ENCODE peak calls at places on chromosomes 11 and 22, in five cellular contexts. A is adipocyte, S is BE2C, Q is tibial nerve, E is BJ. B is an unnamed sample.

GRCh38 chr11:117443269-117444186 is 115.9 kb downstream of the CEP164 start:
- DNase-seq in A (peak; percentile 22), S (peak; percentile 92), Q (no peak), E (no peak), B (peak; percentile 57)

GRCh38 chr11:5226732-5227327 is at the start of gene HBB:
- DNase-seq in A (no peak), S (no peak), Q (no peak), E (no peak), B (no peak)

GRCh38 chr22:35021166-35021565 is 44.8 kb upstream of the ISX start:
- DNase-seq in A (no peak), S (no peak), Q (no peak), E (no peak), B (no peak)

GRCh38 chr11:32792948-32793475 is 1.4 kb downstream of the CCDC73 start:
- DNase-seq in A (peak; percentile 79), S (peak; percentile 36), Q (peak; percentile 37), E (peak; percentile 1), B (peak; percentile 58)

GRCh38 chr11:118194835-118195627 is 18.6 kb upstream of the SCN2B start:
- DNase-seq in A (peak; percentile 80), S (no peak), Q (peak; percentile 48), E (peak; percentile 14), B (peak; percentile 84)

GRCh38 chr22:21947040-21948014 is 5.3 kb downstream of the PPM1F start:
- DNase-seq in A (peak; percentile 71), S (no peak), Q (no peak), E (no peak), B (no peak)

GRCh38 chr11:19451609-19452008 is 210.9 kb upstream of the E2F8 start:
- DNase-seq in A (no peak), S (no peak), Q (no peak), E (no peak), B (no peak)

GRCh38 chr11:27497284-27497866 is 9.2 kb downstream of the LIN7C start:
- DNase-seq in A (peak; percentile 71), S (no peak), Q (no peak), E (no peak), B (no peak)

GRCh38 chr11:70848243-70848750 is 404.1 kb downstream of the SHANK2 start:
- DNase-seq in A (no peak), S (no peak), Q (no peak), E (no peak), B (no peak)

GRCh38 chr11:102168483-102168882 is 58.2 kb downstream of the YAP1 start:
- DNase-seq in A (no peak), S (no peak), Q (no peak), E (no peak), B (no peak)

GRCh38 chr11:36729765-36730164 is 131.7 kb upstream of the RAG2 start:
- DNase-seq in A (no peak), S (no peak), Q (no peak), E (no peak), B (no peak)

GRCh38 chr11:100752371-100753073 is 65.4 kb downstream of the ARHGAP42 start:
- DNase-seq in A (no peak), S (peak; percentile 70), Q (no peak), E (no peak), B (no peak)

GRCh38 chr22:49647346-49648026 is 180.2 kb downstream of the BRD1 start:
- DNase-seq in A (no peak), S (no peak), Q (no peak), E (no peak), B (no peak)

GRCh38 chr11:93059074-93059957 is 89.9 kb downstream of the MTNR1B start:
- DNase-seq in A (peak; percentile 73), S (no peak), Q (no peak), E (no peak), B (no peak)

GRCh38 chr11:17686185-17686980 is 33.0 kb upstream of the MYOD1 start:
- DNase-seq in A (peak; percentile 37), S (peak; percentile 81), Q (no peak), E (no peak), B (no peak)

GRCh38 chr22:41982886-41983285 is 13.6 kb downstream of the SEPTIN3 start:
- DNase-seq in A (no peak), S (no peak), Q (no peak), E (no peak), B (no peak)

GRCh38 chr11:12964650-12965049 is 44.5 kb upstream of the RASSF10 start:
- DNase-seq in A (no peak), S (no peak), Q (no peak), E (no peak), B (no peak)

GRCh38 chr11:8068605-8069221 is 12.3 kb upstream of the TUB start:
- DNase-seq in A (peak; percentile 75), S (peak; percentile 71), Q (peak; percentile 62), E (no peak), B (no peak)

GRCh38 chr11:126696976-126697375 is 303.6 kb downstream of the KIRREL3 start:
- DNase-seq in A (no peak), S (no peak), Q (no peak), E (no peak), B (no peak)

DNA sequence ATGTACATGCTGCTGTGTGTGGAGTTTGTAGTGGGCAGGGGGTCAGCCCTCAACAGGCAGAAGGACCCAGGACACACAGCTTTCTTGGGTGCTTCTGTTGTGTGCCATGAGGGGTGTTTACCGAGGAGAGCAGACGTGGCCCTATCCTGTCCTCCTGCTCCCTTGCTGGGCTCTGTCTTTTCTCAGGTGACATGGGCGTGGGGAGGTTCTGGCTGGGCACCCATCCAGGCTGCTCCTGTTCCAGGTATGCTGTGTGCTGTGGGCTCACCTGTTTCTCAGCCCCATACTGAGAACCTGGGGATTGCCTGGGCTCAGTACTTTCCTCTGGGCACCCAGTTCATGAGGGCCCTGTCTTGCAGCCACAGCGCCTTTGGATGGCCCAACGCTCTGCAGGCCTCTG is 23.3 kb downstream of the MICALL1 start:
- DNase-seq in A (no peak), S (no peak), Q (no peak), E (no peak), B (no peak)
- H3K36me3 ChIP-seq in A (peaks cover 72% of the 10 kb centered on the region), S (peaks cover 23% of the 10 kb centered on the region), Q (peaks cover 9% of the 10 kb centered on the region), E (peaks cover 47% of the 10 kb centered on the region), B (peaks cover 55% of the 10 kb centered on the region)

GRCh38 chr22:45740236-45740635 is 68.6 kb downstream of the ATXN10 start:
- DNase-seq in A (no peak), S (no peak), Q (no peak), E (no peak), B (no peak)
- H3K36me3 ChIP-seq in A (peaks cover 69% of the 10 kb centered on the region), S (peaks cover 80% of the 10 kb centered on the region), Q (peaks cover 12% of the 10 kb centered on the region), E (peaks cover 6% of the 10 kb centered on the region), B (peaks cover 24% of the 10 kb centered on the region)

DNA sequence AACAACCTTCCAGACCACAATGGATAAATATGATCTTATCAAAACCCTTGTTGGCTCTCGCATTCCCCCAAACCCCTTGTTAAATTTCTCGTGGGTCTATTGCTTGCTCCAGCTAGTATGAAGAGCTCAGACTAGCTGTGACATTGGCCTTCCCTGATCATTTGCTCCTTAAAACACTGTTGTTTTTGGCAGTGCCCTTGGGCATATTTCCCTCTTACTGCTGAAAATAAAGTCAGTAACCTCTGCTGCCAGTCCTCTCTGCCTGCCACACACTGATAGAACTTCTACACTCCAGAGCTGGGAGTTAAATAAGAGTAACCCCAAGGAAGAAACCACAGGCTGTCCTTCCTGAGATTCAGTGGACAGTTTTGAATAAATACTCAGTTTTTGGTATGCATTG is 84.1 kb upstream of the SYN3 start:
- DNase-seq in A (no peak), S (no peak), Q (no peak), E (no peak), B (no peak)
- H3K36me3 ChIP-seq in A (no peaks in the 10 kb centered on the region), S (no peaks in the 10 kb centered on the region), Q (no peaks in the 10 kb centered on the region), E (no peaks in the 10 kb centered on the region), B (no peaks in the 10 kb centered on the region)

GRCh38 chr11:1874406-1875092 is 17.1 kb downstream of the PRR33 start:
- DNase-seq in A (no peak), S (peak; percentile 5), Q (no peak), E (no peak), B (no peak)
- H3K36me3 ChIP-seq in A (no peaks in the 10 kb centered on the region), S (no peaks in the 10 kb centered on the region), Q (no peaks in the 10 kb centered on the region), E (no peaks in the 10 kb centered on the region), B (no peaks in the 10 kb centered on the region)

GRCh38 chr11:2394818-2395105 is 5.8 kb upstream of the TSSC4 start:
- DNase-seq in A (no peak), S (no peak), Q (no peak), E (no peak), B (no peak)

GRCh38 chr11:2395211-2395730 is 5.3 kb upstream of the TSSC4 start:
- DNase-seq in A (no peak), S (no peak), Q (no peak), E (no peak), B (no peak)

GRCh38 chr11:2397005-2397404 is 3.5 kb upstream of the TSSC4 start:
- DNase-seq in A (no peak), S (no peak), Q (no peak), E (no peak), B (no peak)

GRCh38 chr11:2396471-2396870 is 4.1 kb upstream of the TSSC4 start:
- DNase-seq in A (no peak), S (no peak), Q (no peak), E (no peak), B (no peak)

GRCh38 chr11:2395856-2396255 is 4.7 kb upstream of the TSSC4 start:
- DNase-seq in A (no peak), S (no peak), Q (no peak), E (no peak), B (no peak)
- H3K36me3 ChIP-seq in A (peaks cover 53% of the 10 kb centered on the region), S (no peaks in the 10 kb centered on the region), Q (peaks cover 19% of the 10 kb centered on the region), E (peaks cover 52% of the 10 kb centered on the region), B (peaks cover 72% of the 10 kb centered on the region)

GRCh38 chr22:17817511-17818065 is 43.3 kb upstream of the BID start:
- DNase-seq in A (no peak), S (no peak), Q (no peak), E (no peak), B (no peak)

GRCh38 chr22:17817079-17817478 is 42.8 kb upstream of the BID start:
- DNase-seq in A (no peak), S (no peak), Q (no peak), E (no peak), B (no peak)

GRCh38 chr22:17818166-17818565 is 43.9 kb upstream of the BID start:
- DNase-seq in A (no peak), S (no peak), Q (no peak), E (no peak), B (no peak)

GRCh38 chr22:17815703-17816254 is 41.5 kb upstream of the BID start:
- DNase-seq in A (no peak), S (no peak), Q (no peak), E (no peak), B (no peak)

GRCh38 chr22:17816649-17817048 is 42.4 kb upstream of the BID start:
- DNase-seq in A (no peak), S (no peak), Q (no peak), E (no peak), B (no peak)
- H3K36me3 ChIP-seq in A (peaks cover 42% of the 10 kb centered on the region), S (peaks cover 3% of the 10 kb centered on the region), Q (peaks cover 9% of the 10 kb centered on the region), E (peaks cover 28% of the 10 kb centered on the region), B (peaks cover 23% of the 10 kb centered on the region)

GRCh38 chr11:96094156-96094555 is 170.2 kb upstream of the MTMR2 start:
- DNase-seq in A (no peak), S (no peak), Q (no peak), E (no peak), B (no peak)
- H3K36me3 ChIP-seq in A (peaks cover 15% of the 10 kb centered on the region), S (no peaks in the 10 kb centered on the region), Q (no peaks in the 10 kb centered on the region), E (peaks cover 7% of the 10 kb centered on the region), B (no peaks in the 10 kb centered on the region)

B was measured in lung.